ENCODE peak calls at places on chromosomes 5 and 9, in four cellular contexts. H is prostate gland, J is fibroblast of mammary gland, D is bronchial epithelial cell. K is an unnamed sample.

GRCh38 chr9:120152295-120152694 is 427.7 kb downstream of the CDK5RAP2 start:
- DNase-seq in H (no peak), J (peak; percentile 11), D (no peak), K (peak; percentile 50)

GRCh38 chr5:55306641-55307382 is 682 bp downstream of the DHX29 start:
- DNase-seq in H (no peak), J (peak; percentile 14), D (peak; percentile 20), K (peak; percentile 50)

GRCh38 chr9:5714501-5715401 is 85.8 kb downstream of the RIC1 start:
- DNase-seq in H (no peak), J (peak; percentile 57), D (peak; percentile 89), K (no peak)

GRCh38 chr5:107383414-107383813 is 287.3 kb downstream of the EFNA5 start:
- DNase-seq in H (no peak), J (no peak), D (peak; percentile 57), K (no peak)

GRCh38 chr9:120344230-120344629 is 235.7 kb downstream of the CDK5RAP2 start:
- DNase-seq in H (no peak), J (peak; percentile 93), D (peak; percentile 93), K (no peak)

GRCh38 chr9:87119328-87119881 is 172.1 kb upstream of the GAS1 start:
- DNase-seq in H (peak; percentile 89), J (peak; percentile 90), D (peak; percentile 23), K (peak; percentile 94)

GRCh38 chr5:145975361-145976066 is 39.1 kb downstream of the SH3RF2 start:
- DNase-seq in H (no peak), J (peak; percentile 62), D (peak; percentile 95), K (no peak)

GRCh38 chr9:81183763-81184162 is 505.6 kb downstream of the TLE1 start:
- DNase-seq in H (no peak), J (no peak), D (no peak), K (no peak)

GRCh38 chr9:82597225-82598158 is 465.4 kb downstream of the RASEF start:
- DNase-seq in H (no peak), J (no peak), D (no peak), K (peak; percentile 66)

GRCh38 chr5:6812800-6813731 is 99.8 kb downstream of the TENT4A start:
- DNase-seq in H (peak; percentile 54), J (peak; percentile 40), D (peak; percentile 25), K (no peak)

GRCh38 chr5:79636981-79637733 is 24.9 kb downstream of the TENT2 start:
- DNase-seq in H (no peak), J (peak; percentile 42), D (peak; percentile 3), K (no peak)

GRCh38 chr9:32490601-32491000 is 35.4 kb downstream of the RIGI start:
- DNase-seq in H (no peak), J (no peak), D (no peak), K (no peak)

GRCh38 chr5:81506900-81507588 is 113.1 kb upstream of the ACOT12 start:
- DNase-seq in H (peak; percentile 57), J (peak; percentile 93), D (peak; percentile 80), K (peak; percentile 79)

GRCh38 chr5:79069488-79070001 is at the start of the genes BHMT2 and DMGDH:
- DNase-seq in H (no peak), J (peak; percentile 54), D (no peak), K (no peak)

GRCh38 chr5:92378961-92379611 is 996.0 kb upstream of the ARRDC3 start:
- DNase-seq in H (no peak), J (peak; percentile 66), D (peak; percentile 61), K (no peak)

GRCh38 chr5:78016831-78017529 is 240.8 kb upstream of the TBCA start:
- DNase-seq in H (no peak), J (no peak), D (no peak), K (no peak)

GRCh38 chr5:97554992-97555981 is 372.2 kb upstream of the RIOK2 start:
- DNase-seq in H (no peak), J (peak; percentile 80), D (peak; percentile 54), K (no peak)

GRCh38 chr5:105101597-105101996 is 1539.0 kb upstream of the NUDT12 start:
- DNase-seq in H (no peak), J (no peak), D (peak; percentile 20), K (no peak)

GRCh38 chr9:77498891-77499290 is 149.2 kb downstream of the GNA14 start:
- DNase-seq in H (no peak), J (no peak), D (no peak), K (no peak)

GRCh38 chr5:82938901-82939300 is 138.3 kb downstream of the TMEM167A start:
- DNase-seq in H (no peak), J (no peak), D (no peak), K (no peak)

GRCh38 chr5:98065261-98065909 is 708.1 kb upstream of the RGMB start:
- DNase-seq in H (no peak), J (peak; percentile 84), D (no peak), K (no peak)

GRCh38 chr5:145632701-145633100 is 202.4 kb downstream of the PRELID2 start:
- DNase-seq in H (no peak), J (no peak), D (no peak), K (no peak)

GRCh38 chr9:116466289-116467012 is 220.7 kb upstream of the TRIM32 start:
- DNase-seq in H (no peak), J (no peak), D (no peak), K (no peak)

GRCh38 chr9:128702445-128702948 is at the start of gene PKN3:
- DNase-seq in H (peak; percentile 72), J (peak; percentile 69), D (peak; percentile 46), K (no peak)

GRCh38 chr9:130365323-130365721 is 79.4 kb upstream of the ASS1 start:
- DNase-seq in H (no peak), J (no peak), D (no peak), K (no peak)

GRCh38 chr9:13800776-13801175 is 513.2 kb downstream of the NFIB start:
- DNase-seq in H (no peak), J (no peak), D (no peak), K (no peak)

GRCh38 chr9:79300153-79300552 is 271.6 kb upstream of the TLE4 start:
- DNase-seq in H (no peak), J (no peak), D (no peak), K (no peak)

GRCh38 chr5:143782588-143783386 is 29.2 kb upstream of the HMHB1 start:
- DNase-seq in H (no peak), J (no peak), D (no peak), K (no peak)

GRCh38 chr5:138502121-138502520 is 36.8 kb downstream of the EGR1 start:
- DNase-seq in H (peak; percentile 59), J (peak; percentile 73), D (peak; percentile 73), K (no peak)

GRCh38 chr5:100898504-100899346 is 4.4 kb downstream of the ST8SIA4 start:
- DNase-seq in H (no peak), J (peak; percentile 19), D (no peak), K (no peak)

GRCh38 chr5:67802766-67803165 is 412.8 kb upstream of the PIK3R1 start:
- DNase-seq in H (no peak), J (no peak), D (no peak), K (no peak)

GRCh38 chr5:67806647-67807046 is 408.9 kb upstream of the PIK3R1 start:
- DNase-seq in H (no peak), J (no peak), D (no peak), K (no peak)

GRCh38 chr5:67807116-67807888 is 408.3 kb upstream of the PIK3R1 start:
- DNase-seq in H (no peak), J (no peak), D (peak; percentile 18), K (no peak)

GRCh38 chr5:67808340-67808739 is 407.2 kb upstream of the PIK3R1 start:
- DNase-seq in H (no peak), J (peak; percentile 48), D (no peak), K (no peak)

DNA sequence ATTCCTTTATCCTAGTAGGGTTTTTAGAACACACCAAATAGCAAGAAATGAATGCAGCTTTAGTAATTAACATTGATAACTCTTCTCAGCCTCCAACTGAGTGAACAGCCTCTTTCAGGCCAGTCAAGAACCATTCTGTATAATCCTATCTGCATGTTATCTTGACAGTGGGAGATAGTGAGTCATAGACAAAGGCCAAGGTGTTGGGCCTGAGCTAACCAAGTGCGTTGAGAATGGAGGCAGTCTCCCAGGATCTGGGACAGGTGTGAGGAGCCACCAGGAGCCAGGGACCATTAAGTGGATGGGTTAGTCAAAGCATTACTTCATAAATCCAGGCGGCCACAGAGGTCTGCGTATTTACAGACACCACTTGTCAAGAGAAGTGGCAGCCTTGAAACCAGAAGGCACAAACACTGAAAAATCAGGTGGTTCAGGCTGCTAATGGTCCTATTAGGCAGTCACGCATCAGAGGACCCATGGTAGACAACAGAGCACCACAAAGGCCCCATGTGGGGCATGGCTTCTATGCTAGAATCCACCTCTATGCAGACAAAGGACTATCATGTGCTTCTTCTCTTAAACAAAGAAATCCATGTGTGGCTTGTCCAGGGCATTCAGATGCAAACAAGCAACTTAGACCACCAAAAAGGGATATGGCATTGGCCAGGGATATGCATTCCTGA is 409.7 kb upstream of the PIK3R1 start:
- DNase-seq in H (no peak), J (no peak), D (no peak), K (no peak)
- H3K4me3 ChIP-seq in H (no peak overlapping the region), J (no peak overlapping the region), D (no peak overlapping the region), K (no peak overlapping the region)

DNA sequence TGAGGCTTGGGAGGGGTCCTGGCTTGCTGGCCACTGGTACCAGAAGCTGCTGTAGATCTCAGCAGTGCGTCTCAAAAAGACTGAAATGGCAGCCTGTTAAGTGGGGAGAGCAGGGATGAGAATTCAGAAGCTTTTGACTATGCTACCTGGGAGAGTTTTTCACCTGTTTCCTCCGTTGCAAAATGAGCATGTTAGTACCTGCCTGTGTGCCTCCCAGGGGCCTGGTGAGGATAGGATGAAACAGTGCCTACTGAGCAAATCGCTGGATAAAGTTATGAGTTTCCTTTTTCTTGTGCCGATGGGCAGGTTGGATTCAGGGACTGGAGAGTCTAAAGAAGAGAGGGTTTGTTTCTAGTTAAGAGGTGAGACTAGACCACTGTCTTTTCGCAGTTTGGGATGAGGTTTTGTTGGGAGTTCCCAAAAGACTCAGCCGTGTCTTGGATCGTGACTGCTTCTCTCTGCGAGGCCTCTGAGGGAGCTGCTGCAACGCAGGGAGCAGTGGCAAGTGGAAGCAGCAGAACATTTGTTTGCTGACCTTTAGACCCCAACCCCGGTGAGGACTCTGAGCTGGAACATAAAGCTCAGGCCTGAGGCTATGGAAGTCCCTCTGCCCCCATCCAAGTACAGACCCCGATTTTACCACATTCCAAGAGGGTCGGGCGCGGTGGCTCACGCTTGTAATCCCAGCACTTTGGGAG is 1.4 kb downstream of the RALGPS1 start:
- DNase-seq in H (peak; percentile 23), J (no peak), D (peak; percentile 79), K (no peak)
- H3K4me3 ChIP-seq in H (peak overlapping the region; percentile 56), J (no peak overlapping the region), D (peak overlapping the region; percentile 31), K (peak overlapping the region; percentile 59)

DNA sequence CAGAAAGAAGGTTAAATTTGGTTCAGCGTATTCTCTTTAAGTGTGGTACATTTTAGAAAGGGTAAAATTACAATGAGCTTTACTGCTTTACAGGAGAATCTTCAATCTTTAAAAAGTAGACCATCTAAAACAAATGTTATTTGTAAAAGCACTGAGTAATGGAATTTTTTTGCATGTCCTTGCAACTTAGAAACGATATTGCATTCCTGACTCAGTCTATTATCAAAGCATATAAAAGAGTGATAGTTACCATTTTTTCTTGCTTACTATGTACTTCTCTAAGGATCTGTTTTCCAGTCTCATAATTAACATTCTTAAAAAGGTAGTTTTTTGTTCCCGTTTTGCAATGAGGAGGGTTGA is 55.5 kb upstream of the TNFAIP8 start:
- DNase-seq in H (no peak), J (no peak), D (no peak), K (no peak)
- H3K4me3 ChIP-seq in H (no peak overlapping the region), J (no peak overlapping the region), D (no peak overlapping the region), K (no peak overlapping the region)

GRCh38 chr9:88535932-88536324 is 950 bp downstream of the NXNL2 start:
- DNase-seq in H (no peak), J (peak; percentile 35), D (no peak), K (no peak)

GRCh38 chr9:88533951-88534455 is 975 bp upstream of the NXNL2 start:
- DNase-seq in H (no peak), J (peak; percentile 28), D (peak; percentile 11), K (no peak)

GRCh38 chr9:88535226-88535931 is 401 bp downstream of the NXNL2 start:
- DNase-seq in H (peak; percentile 30), J (no peak), D (no peak), K (peak; percentile 44)

GRCh38 chr9:88532320-88532719 is 2.7 kb upstream of the NXNL2 start:
- DNase-seq in H (no peak), J (peak; percentile 58), D (peak; percentile 29), K (no peak)

GRCh38 chr9:88534456-88535225 is at the start of gene NXNL2:
- DNase-seq in H (peak; percentile 84), J (peak; percentile 67), D (peak; percentile 51), K (peak; percentile 18)
- H3K4me3 ChIP-seq in H (peak within 1 kb of the TSS; percentile 31), J (peak within 1 kb of the TSS; percentile 64), D (peak within 1 kb of the TSS; percentile 43), K (peak within 1 kb of the TSS; percentile 58)

K was measured in LNCaP clone FGC.